ENCODE peak calls at places on chromosomes 1 and 21, in six cellular contexts. N is CD8-positive, alpha-beta T cell; P is endothelial cell of umbilical vein; V is kidney epithelial cell; B is left ventricle myocardium inferior; H is keratinocyte. G is an unnamed sample. For H3K36me3, the result is how much of the 10 kb centered on the place peaks cover.

GRCh38 chr1:201454568-201454967 is 14.4 kb downstream of the PHLDA3 start:
- DNase-seq in B (no peak), H (no peak), P (no peak), V (no peak), N (no peak), G (no peak)

GRCh38 chr1:110136911-110137310 is 13.4 kb upstream of the SLC6A17 start:
- DNase-seq in B (peak), P (no peak), H (no peak), N (peak), V (no peak), G (no peak)

GRCh38 chr21:40732243-40732642 is 114.7 kb downstream of the DSCAM start:
- DNase-seq in B (no peak), N (no peak), H (no peak), V (no peak), P (no peak), G (peak)

GRCh38 chr1:55854911-55855310 is 639.7 kb upstream of the USP24 start:
- DNase-seq in P (no peak), N (no peak), B (no peak), V (no peak), H (no peak), G (no peak)

GRCh38 chr1:209567788-209568187 is 15.7 kb upstream of the CAMK1G start:
- DNase-seq in N (no peak), B (no peak), P (no peak), H (peak), V (peak), G (peak)

GRCh38 chr1:20343149-20343936 is 52.7 kb downstream of the VWA5B1 start:
- DNase-seq in V (no peak), P (no peak), N (peak), B (peak), H (no peak), G (no peak)

GRCh38 chr1:48017716-48018115 is 20.5 kb upstream of the TRABD2B start:
- DNase-seq in N (no peak), V (no peak), H (no peak), B (no peak), P (no peak), G (peak)

GRCh38 chr1:193104906-193105820 is at the start of gene GLRX2:
- DNase-seq in P (peak), B (peak), V (peak), H (no peak), N (peak), G (peak)

GRCh38 chr1:66197785-66198184 is 336.2 kb upstream of the SGIP1 start:
- DNase-seq in H (no peak), N (no peak), V (no peak), P (no peak), B (no peak), G (no peak)

GRCh38 chr1:219266524-219266923 is 92.8 kb downstream of the LYPLAL1 start:
- DNase-seq in B (no peak), N (no peak), P (no peak), V (no peak), H (no peak), G (peak)

GRCh38 chr1:24216254-24216653 is 29.2 kb upstream of the IFNLR1 start:
- DNase-seq in H (no peak), N (no peak), B (no peak), P (no peak), V (no peak), G (no peak)

GRCh38 chr21:43752758-43753438 is 23.2 kb downstream of the CSTB start:
- DNase-seq in V (no peak), P (no peak), H (no peak), N (no peak), B (no peak), G (no peak)

DNA sequence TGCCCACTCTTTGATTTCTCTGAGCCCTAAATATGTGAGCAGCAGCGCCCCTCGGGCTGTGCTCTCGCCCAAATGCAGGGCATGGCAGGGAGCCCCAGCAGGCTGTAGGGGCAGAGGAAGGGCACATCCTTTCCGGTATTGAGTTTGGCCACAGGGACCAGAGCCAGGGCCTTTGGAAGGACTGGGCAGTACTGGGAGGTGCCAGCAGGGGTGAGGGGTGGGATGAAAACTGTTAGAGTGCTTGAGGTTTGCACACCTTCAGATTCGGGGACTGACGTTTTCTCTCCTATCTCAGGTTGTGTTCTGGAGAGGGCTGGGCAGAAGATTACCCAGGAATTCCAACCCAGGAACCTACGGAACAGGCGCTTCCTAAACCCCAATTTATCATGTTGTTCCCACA is 2.2 kb upstream of the ATP1A2 start:
- DNase-seq in P (no peak), H (no peak), V (no peak), B (no peak), N (no peak), G (no peak)
- TF ChIP-seq CTCF in P (no peak), H (no peak), V (no peak), B (no peak), N (no peak), G (no peak)

DNA sequence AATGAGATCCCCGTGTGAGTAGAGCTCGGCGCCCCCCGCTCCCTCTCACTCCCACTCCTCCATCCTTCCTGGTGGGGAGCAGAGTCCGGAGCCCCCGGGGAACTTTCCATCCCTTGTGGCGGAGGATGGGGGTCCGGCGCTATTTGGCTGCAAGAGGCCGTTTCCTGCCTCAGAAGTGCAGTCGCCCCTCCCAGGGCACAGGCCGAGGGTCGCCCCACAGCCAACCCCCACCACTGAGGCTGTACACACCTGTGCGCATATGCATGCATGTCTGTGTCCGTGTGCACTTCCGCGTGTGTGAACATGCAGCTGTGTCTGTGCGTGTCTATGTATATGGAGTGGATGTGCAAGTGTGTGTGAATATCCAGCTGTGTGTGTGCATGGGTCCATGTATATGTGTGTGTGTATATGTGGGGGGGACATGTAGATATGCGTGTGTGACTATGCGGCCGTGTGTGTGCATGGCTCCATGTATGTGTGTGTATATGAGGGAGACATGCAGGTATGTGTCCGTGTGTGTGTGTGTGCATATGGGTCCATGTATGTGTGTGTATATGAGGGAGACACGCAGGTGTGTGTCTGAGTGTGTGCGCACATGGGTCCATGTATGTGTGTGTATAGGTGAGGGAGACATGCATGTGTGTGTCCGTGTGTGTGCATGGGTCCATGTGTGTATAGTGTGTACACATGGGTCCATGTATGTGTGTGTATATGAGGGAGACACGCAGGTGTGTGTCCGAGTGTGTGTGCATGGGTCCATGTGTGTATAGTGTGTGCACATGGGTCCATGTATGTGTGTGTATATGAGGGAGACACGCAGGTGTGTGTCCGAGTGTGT is 21.9 kb downstream of the RNF223 start:
- DNase-seq in P (no peak), N (no peak), H (no peak), B (no peak), V (no peak), G (no peak)
- H3K36me3 ChIP-seq in P (under half), N (under half), H (under half), B (under half), V (under half), G (under half)

GRCh38 chr1:82991569-82991968 is 1007.4 kb downstream of the TTLL7 start:
- DNase-seq in P (no peak), H (no peak), V (no peak), B (no peak), N (no peak), G (no peak)

GRCh38 chr1:82994866-82995370 is 1004.0 kb downstream of the TTLL7 start:
- DNase-seq in B (no peak), H (no peak), P (no peak), V (no peak), N (no peak), G (no peak)
- H3K4me3 ChIP-seq in B (no peak), H (no peak), P (no peak), V (no peak), N (no peak), G (no peak)

GRCh38 chr1:224591326-224591725 is 24.8 kb upstream of the CNIH3 start:
- DNase-seq in V (no peak), B (no peak), H (no peak), P (no peak), N (no peak), G (no peak)

GRCh38 chr1:224589006-224589405 is 27.1 kb upstream of the CNIH3 start:
- DNase-seq in B (no peak), P (no peak), H (no peak), N (no peak), V (no peak), G (peak)

GRCh38 chr1:224592636-224593579 is 23.2 kb upstream of the CNIH3 start:
- DNase-seq in V (peak), P (no peak), H (peak), N (no peak), B (no peak), G (peak)

GRCh38 chr1:224594360-224594759 is 21.8 kb upstream of the CNIH3 start:
- DNase-seq in P (no peak), N (no peak), V (no peak), H (no peak), B (no peak), G (no peak)
- TF ChIP-seq CTCF in P (no peak), N (no peak), V (no peak), H (no peak), B (no peak), G (no peak)

DNA sequence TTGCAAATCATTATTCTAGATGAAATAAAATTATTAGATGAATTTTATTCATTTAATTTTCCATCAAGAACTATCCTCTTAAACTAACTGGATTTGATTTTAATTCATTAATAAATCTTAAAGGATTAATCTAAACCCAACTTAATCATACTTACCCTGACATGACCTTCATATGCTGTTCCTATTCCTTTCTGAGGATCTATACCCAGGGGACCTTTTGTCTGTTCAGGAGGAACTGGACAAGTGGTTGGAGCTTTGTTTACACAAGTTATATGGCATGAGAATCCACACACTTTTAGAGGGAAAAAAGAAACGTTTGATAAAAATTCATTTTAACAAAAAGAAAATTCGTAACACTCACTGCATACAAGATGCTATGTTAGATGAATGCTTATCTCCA is 95.2 kb downstream of the COQ8A start:
- DNase-seq in P (no peak), N (no peak), B (no peak), H (no peak), V (no peak), G (no peak)
- H3K36me3 ChIP-seq in P (under half), N (under half), B (half or more), H (under half), V (under half), G (under half)

GRCh38 chr1:150808134-150808533 is at the start of gene CTSK:
- DNase-seq in N (no peak), B (no peak), V (no peak), H (no peak), P (no peak), G (no peak)
- H3K4me3 ChIP-seq in N (no peak), B (peak), V (no peak), H (no peak), P (no peak), G (no peak)

DNA sequence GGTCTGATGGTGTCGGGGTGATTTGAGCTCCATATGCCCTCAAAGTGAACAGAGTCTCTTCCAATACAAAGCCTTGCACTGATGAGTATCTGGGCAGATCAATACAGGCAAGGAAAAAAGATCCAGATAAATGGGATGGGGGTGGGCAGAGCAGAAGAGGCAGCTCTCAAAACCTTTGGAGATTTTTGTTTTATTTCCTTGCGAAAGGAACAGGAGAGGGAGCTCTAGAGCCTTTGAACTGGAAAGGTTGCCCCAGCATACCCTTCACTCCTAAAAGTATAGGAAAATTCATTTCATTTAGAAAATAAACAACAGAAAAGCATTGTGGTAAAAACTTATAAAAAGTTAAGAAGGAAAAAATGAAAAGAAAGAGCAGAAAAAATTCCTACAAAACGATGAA is 31.4 kb upstream of the OLIG2 start:
- DNase-seq in P (peak), B (no peak), H (no peak), V (no peak), N (no peak), G (peak)
- TF ChIP-seq CTCF in P (peak), B (peak), H (peak), V (peak), N (no peak), G (peak)

GRCh38 chr1:151292207-151293030 is 10.3 kb downstream of the ZNF687 start:
- DNase-seq in P (no peak), H (no peak), N (peak), V (no peak), B (no peak), G (no peak)
- H3K36me3 ChIP-seq in P (under half), H (under half), N (half or more), V (under half), B (half or more), G (under half)

G was measured in bronchial epithelial cell.